ENCODE peak calls at places on chromosomes 12 and 14, in four cellular contexts. T is erythroblast, B is HCT116, C is A549. W is an unnamed sample.

GRCh38 chr14:103123128-103123633 is at the start of gene TNFAIP2:
- DNase-seq in C (no peak), B (no peak), T (no peak), W (no peak)

GRCh38 chr12:132318135-132318534 is 11.3 kb downstream of the GALNT9 start:
- DNase-seq in B (no peak), T (no peak), C (no peak), W (no peak)

GRCh38 chr12:126937431-126937830 is 1329.5 kb upstream of the TMEM132C start:
- DNase-seq in T (no peak), B (no peak), C (no peak), W (no peak)

GRCh38 chr12:1970331-1970900 is 33.8 kb downstream of the DCP1B start:
- DNase-seq in B (no peak), C (no peak), T (no peak), W (no peak)

GRCh38 chr14:64215978-64216377 is 78.2 kb downstream of the ESR2 start:
- DNase-seq in T (no peak), C (no peak), B (no peak), W (no peak)

GRCh38 chr12:120540445-120540844 is 6.3 kb downstream of the RNF10 start:
- DNase-seq in C (no peak), B (no peak), T (peak; percentile 96), W (no peak)

GRCh38 chr14:33897878-33898535 is 52.9 kb downstream of the EGLN3 start:
- DNase-seq in C (no peak), B (no peak), T (no peak), W (no peak)

GRCh38 chr14:100546051-100546443 is 41.2 kb downstream of the BEGAIN start:
- DNase-seq in C (no peak), T (peak; percentile 47), B (no peak), W (no peak)

GRCh38 chr12:30980886-30981662 is 54.5 kb downstream of the TSPAN11 start:
- DNase-seq in C (no peak), B (no peak), T (no peak), W (no peak)

GRCh38 chr12:11510671-11511070 is 115.3 kb upstream of the PRB2 start:
- DNase-seq in T (no peak), B (no peak), C (no peak), W (no peak)

GRCh38 chr12:63937381-63938168 is 93.1 kb downstream of the SRGAP1 start:
- DNase-seq in T (no peak), C (no peak), B (no peak), W (no peak)

GRCh38 chr14:79890527-79890926 is 320.8 kb downstream of the DIO2 start:
- DNase-seq in T (no peak), C (no peak), B (no peak), W (no peak)

GRCh38 chr12:6955462-6956331 is 4.5 kb downstream of the PTPN6 start:
- DNase-seq in T (no peak), B (no peak), C (no peak), W (no peak)

GRCh38 chr14:55585854-55586253 is 5.8 kb downstream of the KTN1 start:
- DNase-seq in T (no peak), C (no peak), B (no peak), W (no peak)

GRCh38 chr14:103476065-103476464 is 46.6 kb downstream of the CKB start:
- DNase-seq in B (no peak), T (no peak), C (no peak), W (no peak)

GRCh38 chr14:92847220-92848148 is 53.4 kb downstream of the GOLGA5 start:
- DNase-seq in T (no peak), C (no peak), B (no peak), W (no peak)

DNA sequence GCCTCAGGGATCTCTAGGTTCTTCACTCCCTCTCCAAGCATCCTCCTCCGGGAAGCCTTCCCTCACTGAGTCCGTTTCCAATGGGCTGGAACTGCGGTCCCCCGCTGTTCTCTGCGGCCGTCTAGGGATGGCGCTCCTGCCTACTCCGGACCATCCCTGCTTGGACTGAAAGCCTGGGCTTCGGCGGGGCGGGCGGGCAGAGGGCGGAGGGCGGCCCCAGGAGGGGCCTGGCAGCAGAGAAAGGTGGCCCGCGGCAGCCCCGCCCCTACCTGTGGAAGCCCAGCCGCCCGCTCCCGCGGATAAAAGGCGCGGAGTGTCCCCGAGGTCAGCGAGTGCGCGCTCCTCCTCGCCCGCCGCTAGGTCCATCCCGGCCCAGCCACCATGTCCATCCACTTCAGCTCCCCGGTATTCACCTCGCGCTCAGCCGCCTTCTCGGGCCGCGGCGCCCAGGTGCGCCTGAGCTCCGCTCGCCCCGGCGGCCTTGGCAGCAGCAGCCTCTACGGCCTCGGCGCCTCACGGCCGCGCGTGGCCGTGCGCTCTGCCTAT is at the start of gene KRT7:
- DNase-seq in B (no peak), T (no peak), C (peak; percentile 90), W (no peak)
- TF ChIP-seq POLR2A in B (no peak), T (no peak), C (peak; percentile 100), W (no peak)

GRCh38 chr12:121626087-121626852 is at the start of gene ORAI1:
- DNase-seq in T (peak; percentile 96), B (peak; percentile 83), C (peak; percentile 80), W (peak; percentile 89)
- TF ChIP-seq POLR2A in T (peak; percentile 76), B (no peak), C (peak; percentile 85), W (peak; percentile 90)

GRCh38 chr14:105701456-105702274 is 175.3 kb downstream of the TMEM121 start:
- DNase-seq in B (no peak), T (no peak), C (no peak), W (no peak)
- TF ChIP-seq POLR2A in B (no peak), T (no peak), C (no peak), W (no peak)

DNA sequence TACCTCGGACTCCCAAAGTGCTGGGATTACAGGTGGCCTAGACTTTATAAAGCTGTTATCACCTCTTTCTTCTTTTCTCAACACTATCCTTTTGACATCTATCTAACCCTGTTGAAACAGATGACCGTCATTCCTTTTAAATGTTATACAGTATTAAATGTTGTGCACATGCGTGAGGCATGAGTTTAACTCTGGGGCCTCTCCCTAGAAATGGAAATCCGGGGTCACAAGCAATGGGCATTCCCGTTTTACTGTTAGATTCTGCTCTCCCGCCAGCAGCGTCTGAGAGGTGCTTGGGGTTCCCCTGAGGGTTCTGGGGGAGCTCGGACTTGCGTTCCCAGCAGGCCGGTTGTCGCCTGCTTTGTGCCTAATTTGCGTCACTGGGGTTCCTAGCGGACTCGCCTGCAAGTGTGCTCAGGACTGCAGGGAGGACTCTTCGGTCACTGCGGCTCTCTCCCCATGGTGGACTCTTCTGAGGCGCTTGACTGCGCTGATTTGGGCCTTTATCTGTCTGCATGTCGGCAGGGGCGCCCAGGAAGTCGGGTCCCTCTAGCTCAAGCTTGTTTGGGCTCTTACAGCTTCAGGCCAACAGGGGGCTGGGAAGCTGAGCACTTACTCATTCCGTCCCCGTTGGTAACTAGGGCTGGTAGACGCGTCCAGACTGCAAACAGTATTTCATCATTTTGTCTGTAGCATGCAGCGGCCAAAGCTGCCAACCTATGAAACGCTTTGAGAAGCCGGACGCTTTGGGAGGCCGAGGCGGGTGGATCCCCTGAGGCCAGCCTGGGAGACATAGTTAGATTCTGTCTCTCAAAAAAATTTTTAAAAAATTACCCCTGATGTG is 1.2 kb upstream of the RAN start:
- DNase-seq in T (peak; percentile 92), B (peak; percentile 83), C (peak; percentile 98), W (peak; percentile 56)
- TF ChIP-seq POLR2A in T (no peak), B (no peak), C (peak; percentile 38), W (peak; percentile 17)

GRCh38 chr12:28770329-28770728 is 378.7 kb upstream of the FAR2 start:
- DNase-seq in T (no peak), B (no peak), C (no peak), W (no peak)
- TF ChIP-seq POLR2A in T (no peak), B (no peak), C (no peak), W (no peak)

GRCh38 chr14:105010891-105011291 is 10.0 kb downstream of the CDCA4 start:
- DNase-seq in B (no peak), C (no peak), T (no peak), W (no peak)
- TF ChIP-seq POLR2A in B (no peak), C (no peak), T (no peak), W (no peak)

DNA sequence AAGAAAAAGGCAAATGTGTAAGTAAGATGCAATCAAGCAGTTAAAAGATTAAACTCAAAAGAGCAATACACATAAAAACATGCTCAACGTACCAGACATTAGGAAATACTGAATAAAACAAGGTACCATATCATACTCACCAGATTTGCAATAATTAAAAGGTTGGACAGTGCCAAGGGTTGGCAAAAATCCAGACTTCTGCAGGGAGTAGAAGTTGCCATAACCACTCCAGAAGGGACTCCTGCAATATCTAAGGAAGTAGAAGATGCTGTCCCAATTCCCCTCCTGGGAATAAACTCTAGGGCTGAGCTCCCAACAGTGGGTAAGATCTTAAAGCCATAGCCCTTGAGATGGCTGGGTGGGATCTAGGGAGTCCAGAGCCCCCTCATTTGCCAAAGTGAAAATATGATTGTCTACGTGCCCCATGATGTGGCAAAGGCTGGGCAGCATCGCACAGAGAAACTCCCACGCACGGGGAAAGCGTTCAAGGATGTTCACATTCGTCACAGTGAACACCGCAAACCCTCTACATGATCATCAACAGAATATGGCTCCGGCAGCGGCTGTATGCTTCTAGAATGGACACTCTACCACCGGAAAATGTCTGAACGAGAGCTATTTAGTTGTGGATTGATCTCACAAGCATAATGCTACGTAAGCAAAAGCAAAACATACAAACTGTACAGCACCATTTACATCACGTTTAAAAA is 12.3 kb downstream of the KCTD10 start:
- DNase-seq in B (no peak), C (no peak), T (no peak), W (no peak)
- TF ChIP-seq POLR2A in B (no peak), C (no peak), T (no peak), W (no peak)

W was measured in H54.